ENCODE peak calls at places on chromosomes 16 and 17, in eight cellular contexts. One of them, this sample, is unnamed.

GRCh38 chr17:31094600-31095238 is at the start of gene NF1:
- DNase-seq in left ventricle myocardium inferior: peak
- DNase-seq in pancreas: peak
- DNase-seq in transverse colon: peak
- DNase-seq in HFFc6: peak
- DNase-seq in retinal pigment epithelial cell: peak
- DNase-seq in lower leg skin: peak
- DNase-seq in foreskin fibroblast: peak
- DNase-seq in this sample: peak

GRCh38 chr17:14351493-14351892 is 50.6 kb downstream of the HS3ST3B1 start:
- DNase-seq in foreskin fibroblast: no peak
- DNase-seq in pancreas: no peak
- DNase-seq in transverse colon: no peak
- DNase-seq in left ventricle myocardium inferior: no peak
- DNase-seq in lower leg skin: no peak
- DNase-seq in retinal pigment epithelial cell: no peak
- DNase-seq in HFFc6: no peak
- DNase-seq in this sample: no peak

GRCh38 chr16:62445909-62446308 is 409.7 kb upstream of the CDH8 start:
- DNase-seq in left ventricle myocardium inferior: no peak
- DNase-seq in HFFc6: no peak
- DNase-seq in foreskin fibroblast: no peak
- DNase-seq in lower leg skin: no peak
- DNase-seq in transverse colon: no peak
- DNase-seq in pancreas: no peak
- DNase-seq in retinal pigment epithelial cell: no peak
- DNase-seq in this sample: no peak

GRCh38 chr16:84331998-84332780 is 36.1 kb upstream of the ATP2C2 start:
- DNase-seq in retinal pigment epithelial cell: no peak
- DNase-seq in left ventricle myocardium inferior: no peak
- DNase-seq in lower leg skin: no peak
- DNase-seq in pancreas: no peak
- DNase-seq in transverse colon: no peak
- DNase-seq in HFFc6: peak
- DNase-seq in foreskin fibroblast: no peak
- DNase-seq in this sample: no peak

GRCh38 chr17:6713918-6714271 is 726 bp upstream of the SLC13A5 start:
- DNase-seq in lower leg skin: peak
- DNase-seq in HFFc6: no peak
- DNase-seq in transverse colon: no peak
- DNase-seq in foreskin fibroblast: no peak
- DNase-seq in retinal pigment epithelial cell: no peak
- DNase-seq in pancreas: no peak
- DNase-seq in left ventricle myocardium inferior: no peak
- DNase-seq in this sample: peak

GRCh38 chr16:23771027-23771426 is 16.2 kb downstream of the CHP2 start:
- DNase-seq in retinal pigment epithelial cell: no peak
- DNase-seq in HFFc6: no peak
- DNase-seq in left ventricle myocardium inferior: no peak
- DNase-seq in transverse colon: no peak
- DNase-seq in foreskin fibroblast: no peak
- DNase-seq in lower leg skin: no peak
- DNase-seq in pancreas: no peak
- DNase-seq in this sample: no peak

GRCh38 chr16:27449434-27450188 is 47.6 kb downstream of the IL21R start:
- DNase-seq in foreskin fibroblast: no peak
- DNase-seq in retinal pigment epithelial cell: no peak
- DNase-seq in pancreas: no peak
- DNase-seq in left ventricle myocardium inferior: no peak
- DNase-seq in transverse colon: peak
- DNase-seq in HFFc6: no peak
- DNase-seq in lower leg skin: no peak
- DNase-seq in this sample: no peak

GRCh38 chr17:40801157-40801556 is 1.4 kb upstream of the KRT28 start:
- DNase-seq in lower leg skin: no peak
- DNase-seq in pancreas: no peak
- DNase-seq in left ventricle myocardium inferior: no peak
- DNase-seq in HFFc6: no peak
- DNase-seq in transverse colon: no peak
- DNase-seq in retinal pigment epithelial cell: no peak
- DNase-seq in foreskin fibroblast: no peak
- DNase-seq in this sample: no peak

GRCh38 chr17:67157732-67158639 is 87.0 kb downstream of the HELZ start:
- DNase-seq in left ventricle myocardium inferior: no peak
- DNase-seq in transverse colon: no peak
- DNase-seq in HFFc6: peak
- DNase-seq in pancreas: no peak
- DNase-seq in retinal pigment epithelial cell: no peak
- DNase-seq in lower leg skin: no peak
- DNase-seq in foreskin fibroblast: no peak
- DNase-seq in this sample: no peak

GRCh38 chr17:43368740-43369506 is 29.9 kb upstream of the ARL4D start:
- DNase-seq in HFFc6: peak
- DNase-seq in pancreas: peak
- DNase-seq in transverse colon: peak
- DNase-seq in retinal pigment epithelial cell: no peak
- DNase-seq in foreskin fibroblast: peak
- DNase-seq in lower leg skin: peak
- DNase-seq in left ventricle myocardium inferior: peak
- DNase-seq in this sample: peak

GRCh38 chr17:77423589-77424451 is 283.1 kb downstream of the SEC14L1 start:
- DNase-seq in lower leg skin: peak
- DNase-seq in HFFc6: peak
- DNase-seq in left ventricle myocardium inferior: peak
- DNase-seq in foreskin fibroblast: peak
- DNase-seq in transverse colon: peak
- DNase-seq in retinal pigment epithelial cell: peak
- DNase-seq in pancreas: peak
- DNase-seq in this sample: no peak

GRCh38 chr16:28149016-28149888 is 62.5 kb downstream of the XPO6 start:
- DNase-seq in foreskin fibroblast: no peak
- DNase-seq in left ventricle myocardium inferior: no peak
- DNase-seq in retinal pigment epithelial cell: no peak
- DNase-seq in transverse colon: no peak
- DNase-seq in pancreas: no peak
- DNase-seq in HFFc6: no peak
- DNase-seq in lower leg skin: no peak
- DNase-seq in this sample: no peak

GRCh38 chr16:89863741-89864391 is 9.5 kb upstream of the TCF25 start:
- DNase-seq in foreskin fibroblast: peak
- DNase-seq in lower leg skin: no peak
- DNase-seq in pancreas: peak
- DNase-seq in retinal pigment epithelial cell: no peak
- DNase-seq in left ventricle myocardium inferior: peak
- DNase-seq in transverse colon: peak
- DNase-seq in HFFc6: no peak
- DNase-seq in this sample: peak

GRCh38 chr17:57484826-57485565 is 228.7 kb downstream of the MSI2 start:
- DNase-seq in left ventricle myocardium inferior: no peak
- DNase-seq in foreskin fibroblast: no peak
- DNase-seq in lower leg skin: no peak
- DNase-seq in pancreas: no peak
- DNase-seq in transverse colon: no peak
- DNase-seq in HFFc6: no peak
- DNase-seq in retinal pigment epithelial cell: no peak
- DNase-seq in this sample: no peak

GRCh38 chr16:5649762-5650445 is 552.3 kb upstream of the EEF2KMT start:
- DNase-seq in HFFc6: no peak
- DNase-seq in foreskin fibroblast: no peak
- DNase-seq in pancreas: no peak
- DNase-seq in lower leg skin: peak
- DNase-seq in left ventricle myocardium inferior: no peak
- DNase-seq in transverse colon: no peak
- DNase-seq in retinal pigment epithelial cell: no peak
- DNase-seq in this sample: peak

GRCh38 chr17:58332720-58333395 is 4.3 kb upstream of the TSPOAP1 start:
- DNase-seq in HFFc6: no peak
- DNase-seq in lower leg skin: no peak
- DNase-seq in pancreas: peak
- DNase-seq in transverse colon: no peak
- DNase-seq in retinal pigment epithelial cell: no peak
- DNase-seq in foreskin fibroblast: no peak
- DNase-seq in left ventricle myocardium inferior: peak
- DNase-seq in this sample: no peak

GRCh38 chr17:20120835-20121234 is 111.7 kb downstream of the SPECC1 start:
- DNase-seq in HFFc6: no peak
- DNase-seq in foreskin fibroblast: no peak
- DNase-seq in transverse colon: no peak
- DNase-seq in pancreas: no peak
- DNase-seq in lower leg skin: no peak
- DNase-seq in left ventricle myocardium inferior: no peak
- DNase-seq in retinal pigment epithelial cell: no peak
- DNase-seq in this sample: no peak

GRCh38 chr17:70564006-70564620 is 394.8 kb downstream of the KCNJ2 start:
- DNase-seq in pancreas: no peak
- DNase-seq in HFFc6: no peak
- DNase-seq in left ventricle myocardium inferior: no peak
- DNase-seq in lower leg skin: no peak
- DNase-seq in foreskin fibroblast: peak
- DNase-seq in retinal pigment epithelial cell: no peak
- DNase-seq in transverse colon: no peak
- DNase-seq in this sample: no peak

DNA sequence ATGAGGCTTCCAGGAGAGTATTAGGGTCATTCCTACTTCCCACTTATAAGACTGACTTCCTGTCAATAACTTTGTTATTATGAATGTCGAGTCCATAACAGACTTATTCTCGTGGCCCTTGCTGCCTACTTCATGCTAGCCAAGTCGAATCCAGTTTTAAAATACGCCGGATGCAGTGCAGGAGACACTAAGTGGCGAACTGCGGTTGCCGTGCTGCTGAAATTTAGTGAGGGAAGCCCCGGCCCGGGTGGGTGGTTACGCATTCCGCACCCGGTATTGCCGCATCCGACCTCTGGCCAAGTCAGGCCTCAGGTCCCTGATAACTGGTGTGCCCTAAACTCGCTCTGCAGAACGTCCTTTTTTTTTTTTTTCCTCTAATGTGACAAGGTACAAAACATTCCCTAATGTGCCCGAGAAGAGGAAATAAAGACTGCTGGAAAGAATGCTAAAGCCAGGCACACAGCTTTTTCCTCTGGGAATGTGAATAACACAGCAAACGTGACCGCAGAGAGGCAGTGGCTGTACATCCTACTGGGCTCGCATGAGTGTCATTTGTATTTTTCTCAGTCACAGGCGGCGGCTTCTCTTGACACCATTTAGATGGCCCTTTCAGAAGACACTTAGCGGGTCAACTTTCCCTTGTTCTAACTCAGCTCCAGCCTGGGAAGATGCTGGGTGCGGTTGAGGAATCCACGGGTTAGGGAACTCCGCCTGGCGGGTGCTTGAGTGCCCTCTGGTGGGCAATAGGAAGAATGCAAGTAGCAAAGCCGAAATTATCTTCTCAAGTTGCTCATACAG is 7.1 kb upstream of the AKTIP start:
- DNase-seq in foreskin fibroblast: peak
- DNase-seq in HFFc6: peak
- DNase-seq in pancreas: peak
- DNase-seq in lower leg skin: peak
- DNase-seq in retinal pigment epithelial cell: peak
- DNase-seq in left ventricle myocardium inferior: peak
- DNase-seq in transverse colon: peak
- DNase-seq in this sample: peak
- TF ChIP-seq CTCF in foreskin fibroblast: peak
- TF ChIP-seq CTCF in HFFc6: peak
- TF ChIP-seq CTCF in pancreas: peak
- TF ChIP-seq CTCF in lower leg skin: no peak
- TF ChIP-seq CTCF in retinal pigment epithelial cell: peak
- TF ChIP-seq CTCF in left ventricle myocardium inferior: peak
- TF ChIP-seq CTCF in transverse colon: peak
- TF ChIP-seq CTCF in this sample: peak

DNA sequence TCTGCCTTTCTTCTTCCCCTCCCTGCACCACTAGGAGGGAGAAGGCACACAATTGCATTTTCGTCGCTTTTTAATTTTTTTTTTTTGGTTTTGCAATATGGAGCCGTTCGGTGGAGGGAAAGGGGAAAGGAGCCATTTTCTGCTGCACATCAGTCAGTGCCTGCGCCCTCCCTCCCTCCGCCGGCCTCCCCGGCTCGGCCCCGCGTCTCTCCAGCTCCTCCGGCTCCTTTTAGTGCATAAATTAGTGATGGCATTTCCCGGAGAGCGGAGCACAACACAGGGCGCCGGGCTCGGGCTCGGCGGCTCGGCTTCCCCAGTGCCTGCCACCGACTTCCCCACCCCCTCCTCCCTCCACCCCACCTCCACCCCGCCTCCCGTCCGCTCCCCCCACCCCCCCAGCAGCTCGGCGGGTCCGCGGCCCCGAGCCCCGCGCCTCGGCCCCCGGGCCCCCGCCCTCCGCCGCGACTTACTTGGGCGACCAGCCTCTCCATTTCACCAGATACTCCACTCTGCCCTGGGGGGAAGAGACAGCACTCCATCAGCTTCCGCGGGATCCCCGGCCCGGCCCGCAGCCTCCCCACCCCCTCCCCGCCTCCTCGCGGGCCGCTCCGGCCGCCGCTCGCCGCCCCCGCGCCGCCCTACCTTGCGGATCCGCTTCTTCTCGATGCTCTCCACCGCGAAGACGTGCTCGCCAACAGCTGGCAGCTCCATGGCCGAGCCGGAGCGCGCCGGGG is 532 bp downstream of the CBX4 start:
- DNase-seq in transverse colon: peak
- DNase-seq in pancreas: peak
- DNase-seq in foreskin fibroblast: peak
- DNase-seq in HFFc6: peak
- DNase-seq in lower leg skin: no peak
- DNase-seq in left ventricle myocardium inferior: peak
- DNase-seq in retinal pigment epithelial cell: no peak
- DNase-seq in this sample: peak
- TF ChIP-seq CTCF in transverse colon: peak
- TF ChIP-seq CTCF in pancreas: no peak
- TF ChIP-seq CTCF in foreskin fibroblast: no peak
- TF ChIP-seq CTCF in HFFc6: peak
- TF ChIP-seq CTCF in lower leg skin: no peak
- TF ChIP-seq CTCF in left ventricle myocardium inferior: no peak
- TF ChIP-seq CTCF in retinal pigment epithelial cell: no peak
- TF ChIP-seq CTCF in this sample: no peak

DNA sequence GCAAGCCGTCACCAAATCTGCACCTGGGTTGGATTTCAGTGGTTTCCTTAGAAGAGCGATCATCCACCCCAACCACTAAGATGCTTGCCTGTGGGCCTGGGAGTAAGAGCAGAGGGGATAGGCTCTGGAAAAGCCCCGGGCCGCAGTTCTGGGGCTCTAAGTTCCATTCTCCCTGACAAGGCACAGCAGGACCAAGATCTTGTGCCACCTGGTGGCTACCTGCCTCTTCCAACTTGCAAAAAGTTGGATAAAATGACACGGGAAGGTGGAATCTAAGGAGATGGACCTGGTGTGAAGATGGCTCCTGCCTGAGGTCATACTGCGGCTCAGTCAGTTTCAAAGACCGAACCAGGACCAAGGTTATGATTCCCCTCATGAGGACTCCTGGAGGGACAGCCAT is 42.3 kb downstream of the ABCC12 start:
- DNase-seq in transverse colon: no peak
- DNase-seq in pancreas: no peak
- DNase-seq in left ventricle myocardium inferior: no peak
- DNase-seq in retinal pigment epithelial cell: no peak
- DNase-seq in lower leg skin: no peak
- DNase-seq in foreskin fibroblast: no peak
- DNase-seq in HFFc6: no peak
- DNase-seq in this sample: no peak
- TF ChIP-seq CTCF in transverse colon: no peak
- TF ChIP-seq CTCF in pancreas: no peak
- TF ChIP-seq CTCF in left ventricle myocardium inferior: no peak
- TF ChIP-seq CTCF in retinal pigment epithelial cell: peak
- TF ChIP-seq CTCF in lower leg skin: no peak
- TF ChIP-seq CTCF in foreskin fibroblast: peak
- TF ChIP-seq CTCF in HFFc6: peak
- TF ChIP-seq CTCF in this sample: no peak

GRCh38 chr16:49441366-49441780 is 67.8 kb downstream of the C16orf78 start:
- DNase-seq in left ventricle myocardium inferior: peak
- DNase-seq in lower leg skin: peak
- DNase-seq in transverse colon: peak
- DNase-seq in foreskin fibroblast: no peak
- DNase-seq in HFFc6: no peak
- DNase-seq in retinal pigment epithelial cell: no peak
- DNase-seq in pancreas: no peak
- DNase-seq in this sample: peak
- TF ChIP-seq CTCF in left ventricle myocardium inferior: peak
- TF ChIP-seq CTCF in lower leg skin: no peak
- TF ChIP-seq CTCF in transverse colon: peak
- TF ChIP-seq CTCF in foreskin fibroblast: no peak
- TF ChIP-seq CTCF in HFFc6: no peak
- TF ChIP-seq CTCF in retinal pigment epithelial cell: no peak
- TF ChIP-seq CTCF in pancreas: no peak
- TF ChIP-seq CTCF in this sample: no peak